ENCODE peak calls at places on chromosomes 12 and 14, in eight cellular contexts. One of them, this sample, is unnamed.

GRCh38 chr14:103204852-103205540 is 81.7 kb downstream of the TNFAIP2 start:
- DNase-seq in esophagus muscularis mucosa: no peak
- DNase-seq in K562: peak
- DNase-seq in HepG2: no peak
- DNase-seq in transverse colon: no peak
- DNase-seq in upper lobe of left lung: no peak
- DNase-seq in H1: no peak
- DNase-seq in breast epithelium: no peak
- DNase-seq in this sample: no peak

GRCh38 chr12:45973526-45973925 is 16.8 kb downstream of the SCAF11 start:
- DNase-seq in esophagus muscularis mucosa: no peak
- DNase-seq in K562: no peak
- DNase-seq in HepG2: no peak
- DNase-seq in transverse colon: no peak
- DNase-seq in upper lobe of left lung: no peak
- DNase-seq in H1: no peak
- DNase-seq in breast epithelium: no peak
- DNase-seq in this sample: no peak

GRCh38 chr12:12562585-12563245 is at the start of gene DUSP16:
- DNase-seq in esophagus muscularis mucosa: peak
- DNase-seq in K562: peak
- DNase-seq in HepG2: peak
- DNase-seq in transverse colon: peak
- DNase-seq in upper lobe of left lung: peak
- DNase-seq in H1: peak
- DNase-seq in breast epithelium: peak
- DNase-seq in this sample: peak

GRCh38 chr14:21924479-21924878 is 250.9 kb upstream of the OR4E1 start:
- DNase-seq in esophagus muscularis mucosa: no peak
- DNase-seq in K562: no peak
- DNase-seq in HepG2: no peak
- DNase-seq in transverse colon: peak
- DNase-seq in upper lobe of left lung: peak
- DNase-seq in H1: no peak
- DNase-seq in breast epithelium: no peak
- DNase-seq in this sample: no peak

GRCh38 chr12:117850048-117850447 is 118.7 kb downstream of the KSR2 start:
- DNase-seq in esophagus muscularis mucosa: no peak
- DNase-seq in K562: peak
- DNase-seq in HepG2: peak
- DNase-seq in transverse colon: no peak
- DNase-seq in upper lobe of left lung: no peak
- DNase-seq in H1: peak
- DNase-seq in breast epithelium: no peak
- DNase-seq in this sample: no peak

GRCh38 chr12:107032266-107032665 is 45.3 kb upstream of the MTERF2 start:
- DNase-seq in esophagus muscularis mucosa: no peak
- DNase-seq in K562: peak
- DNase-seq in HepG2: no peak
- DNase-seq in transverse colon: no peak
- DNase-seq in upper lobe of left lung: no peak
- DNase-seq in H1: no peak
- DNase-seq in breast epithelium: no peak
- DNase-seq in this sample: no peak

GRCh38 chr12:109461049-109461845 is 15.9 kb downstream of the KCTD10 start:
- DNase-seq in esophagus muscularis mucosa: no peak
- DNase-seq in K562: peak
- DNase-seq in HepG2: peak
- DNase-seq in transverse colon: peak
- DNase-seq in upper lobe of left lung: peak
- DNase-seq in H1: no peak
- DNase-seq in breast epithelium: no peak
- DNase-seq in this sample: no peak

GRCh38 chr14:64928239-64929002 is 14.1 kb downstream of the GPX2 start:
- DNase-seq in esophagus muscularis mucosa: peak
- DNase-seq in K562: no peak
- DNase-seq in HepG2: no peak
- DNase-seq in transverse colon: no peak
- DNase-seq in upper lobe of left lung: no peak
- DNase-seq in H1: no peak
- DNase-seq in breast epithelium: no peak
- DNase-seq in this sample: no peak

GRCh38 chr12:9740109-9740750 is 7.3 kb upstream of the CLECL1 start:
- DNase-seq in esophagus muscularis mucosa: no peak
- DNase-seq in K562: peak
- DNase-seq in HepG2: no peak
- DNase-seq in transverse colon: peak
- DNase-seq in upper lobe of left lung: no peak
- DNase-seq in H1: no peak
- DNase-seq in breast epithelium: no peak
- DNase-seq in this sample: no peak

GRCh38 chr12:27781680-27782079 is 1.6 kb upstream of the MANSC4 start:
- DNase-seq in esophagus muscularis mucosa: no peak
- DNase-seq in K562: no peak
- DNase-seq in HepG2: no peak
- DNase-seq in transverse colon: no peak
- DNase-seq in upper lobe of left lung: no peak
- DNase-seq in H1: no peak
- DNase-seq in breast epithelium: no peak
- DNase-seq in this sample: no peak

GRCh38 chr12:49552014-49552413 is 13.2 kb downstream of the KCNH3 start:
- DNase-seq in esophagus muscularis mucosa: no peak
- DNase-seq in K562: no peak
- DNase-seq in HepG2: no peak
- DNase-seq in transverse colon: no peak
- DNase-seq in upper lobe of left lung: no peak
- DNase-seq in H1: no peak
- DNase-seq in breast epithelium: peak
- DNase-seq in this sample: no peak

GRCh38 chr14:22556990-22557623 is 31.9 kb downstream of the DAD1 start:
- DNase-seq in esophagus muscularis mucosa: no peak
- DNase-seq in K562: peak
- DNase-seq in HepG2: peak
- DNase-seq in transverse colon: peak
- DNase-seq in upper lobe of left lung: peak
- DNase-seq in H1: peak
- DNase-seq in breast epithelium: peak
- DNase-seq in this sample: peak

GRCh38 chr12:24487606-24488005 is 461.3 kb downstream of the BCAT1 start:
- DNase-seq in esophagus muscularis mucosa: no peak
- DNase-seq in K562: no peak
- DNase-seq in HepG2: no peak
- DNase-seq in transverse colon: no peak
- DNase-seq in upper lobe of left lung: no peak
- DNase-seq in H1: no peak
- DNase-seq in breast epithelium: no peak
- DNase-seq in this sample: no peak
- TF ChIP-seq POLR2AphosphoS5 in esophagus muscularis mucosa: no peak
- TF ChIP-seq POLR2AphosphoS5 in K562: no peak
- TF ChIP-seq POLR2AphosphoS5 in HepG2: no peak
- TF ChIP-seq POLR2AphosphoS5 in transverse colon: no peak
- TF ChIP-seq POLR2AphosphoS5 in upper lobe of left lung: no peak
- TF ChIP-seq POLR2AphosphoS5 in H1: no peak
- TF ChIP-seq POLR2AphosphoS5 in breast epithelium: no peak
- TF ChIP-seq POLR2AphosphoS5 in this sample: no peak

GRCh38 chr14:91232631-91233030 is 11.9 kb downstream of the GPR68 start:
- DNase-seq in esophagus muscularis mucosa: no peak
- DNase-seq in K562: no peak
- DNase-seq in HepG2: no peak
- DNase-seq in transverse colon: no peak
- DNase-seq in upper lobe of left lung: no peak
- DNase-seq in H1: no peak
- DNase-seq in breast epithelium: no peak
- DNase-seq in this sample: no peak

GRCh38 chr14:91231446-91231845 is 13.1 kb downstream of the GPR68 start:
- DNase-seq in esophagus muscularis mucosa: no peak
- DNase-seq in K562: no peak
- DNase-seq in HepG2: no peak
- DNase-seq in transverse colon: no peak
- DNase-seq in upper lobe of left lung: no peak
- DNase-seq in H1: no peak
- DNase-seq in breast epithelium: no peak
- DNase-seq in this sample: no peak

GRCh38 chr14:91234791-91235114 is 9.8 kb downstream of the GPR68 start:
- DNase-seq in esophagus muscularis mucosa: no peak
- DNase-seq in K562: no peak
- DNase-seq in HepG2: no peak
- DNase-seq in transverse colon: no peak
- DNase-seq in upper lobe of left lung: no peak
- DNase-seq in H1: no peak
- DNase-seq in breast epithelium: no peak
- DNase-seq in this sample: no peak

GRCh38 chr14:91232052-91232451 is 12.5 kb downstream of the GPR68 start:
- DNase-seq in esophagus muscularis mucosa: no peak
- DNase-seq in K562: no peak
- DNase-seq in HepG2: no peak
- DNase-seq in transverse colon: no peak
- DNase-seq in upper lobe of left lung: peak
- DNase-seq in H1: no peak
- DNase-seq in breast epithelium: no peak
- DNase-seq in this sample: no peak

DNA sequence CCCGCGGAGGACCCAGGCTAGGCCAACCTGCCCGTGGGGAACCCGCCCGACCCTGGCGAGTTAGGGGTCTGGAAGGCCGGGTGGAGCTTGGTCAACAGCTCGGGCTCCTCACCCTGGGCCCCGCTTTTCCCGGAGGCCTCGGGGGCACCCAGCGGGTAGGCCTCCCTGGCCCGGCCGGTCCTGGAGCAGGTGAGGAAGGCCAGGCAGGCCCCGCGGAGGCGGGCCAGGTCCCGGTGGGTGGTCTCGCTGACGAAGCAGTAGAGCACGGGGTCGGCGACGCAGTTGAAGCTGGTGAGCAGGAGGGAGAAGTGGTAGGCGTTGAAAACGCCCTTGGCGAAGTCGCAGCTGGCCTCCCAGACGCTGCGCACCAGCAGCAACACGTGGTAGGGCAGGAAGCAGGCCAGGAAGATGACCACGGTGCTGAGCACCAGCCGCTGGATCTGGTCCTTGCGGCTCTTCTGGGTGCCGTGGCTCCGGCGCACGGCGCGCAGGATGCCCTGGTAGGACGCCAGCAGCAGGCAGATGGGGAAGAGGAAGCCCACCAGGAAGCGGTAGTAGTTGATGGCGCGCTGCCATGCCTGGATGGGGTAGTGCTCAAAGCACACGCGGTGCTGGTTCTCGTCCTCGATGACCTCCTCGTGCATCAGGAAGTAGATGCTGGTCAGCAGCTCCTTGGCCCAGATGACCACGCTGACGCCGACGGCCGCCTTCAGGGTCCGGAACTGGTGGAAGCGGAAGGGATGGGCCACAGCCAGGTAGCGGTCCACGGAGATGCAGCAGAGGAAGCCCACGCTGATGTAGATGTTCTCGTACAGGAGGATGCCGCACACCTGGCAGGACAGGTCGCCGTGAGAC is 10.3 kb downstream of the GPR68 start:
- DNase-seq in esophagus muscularis mucosa: no peak
- DNase-seq in K562: no peak
- DNase-seq in HepG2: no peak
- DNase-seq in transverse colon: no peak
- DNase-seq in upper lobe of left lung: no peak
- DNase-seq in H1: no peak
- DNase-seq in breast epithelium: no peak
- DNase-seq in this sample: no peak
- TF ChIP-seq POLR2AphosphoS5 in esophagus muscularis mucosa: no peak
- TF ChIP-seq POLR2AphosphoS5 in K562: no peak
- TF ChIP-seq POLR2AphosphoS5 in HepG2: no peak
- TF ChIP-seq POLR2AphosphoS5 in transverse colon: no peak
- TF ChIP-seq POLR2AphosphoS5 in upper lobe of left lung: no peak
- TF ChIP-seq POLR2AphosphoS5 in H1: no peak
- TF ChIP-seq POLR2AphosphoS5 in breast epithelium: no peak
- TF ChIP-seq POLR2AphosphoS5 in this sample: no peak

GRCh38 chr12:122051231-122051876 is 27.2 kb upstream of the MLXIP start:
- DNase-seq in esophagus muscularis mucosa: no peak
- DNase-seq in K562: no peak
- DNase-seq in HepG2: peak
- DNase-seq in transverse colon: no peak
- DNase-seq in upper lobe of left lung: no peak
- DNase-seq in H1: no peak
- DNase-seq in breast epithelium: no peak
- DNase-seq in this sample: no peak
- TF ChIP-seq POLR2AphosphoS5 in esophagus muscularis mucosa: no peak
- TF ChIP-seq POLR2AphosphoS5 in K562: no peak
- TF ChIP-seq POLR2AphosphoS5 in HepG2: no peak
- TF ChIP-seq POLR2AphosphoS5 in transverse colon: no peak
- TF ChIP-seq POLR2AphosphoS5 in upper lobe of left lung: peak
- TF ChIP-seq POLR2AphosphoS5 in H1: no peak
- TF ChIP-seq POLR2AphosphoS5 in breast epithelium: no peak
- TF ChIP-seq POLR2AphosphoS5 in this sample: no peak

DNA sequence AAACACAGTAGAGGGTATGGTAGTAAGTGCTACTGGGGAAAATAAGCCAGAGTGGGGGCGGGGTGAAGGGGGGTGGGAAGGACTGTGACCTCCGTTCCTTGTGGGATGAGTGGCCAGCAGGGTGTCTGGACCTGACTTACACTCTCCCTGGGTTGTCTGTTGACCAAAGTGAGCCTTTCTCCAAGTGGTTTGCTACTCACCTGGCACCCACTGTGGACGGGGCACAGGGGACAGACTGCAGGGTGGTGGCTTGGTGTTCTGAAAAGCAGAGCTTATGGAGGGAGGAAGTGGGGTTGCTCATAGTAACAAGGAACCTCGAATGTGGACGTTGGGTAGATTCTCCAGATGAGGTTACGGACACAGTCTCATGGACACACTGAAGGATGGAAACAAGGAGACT is 94.4 kb upstream of the VRK1 start:
- DNase-seq in esophagus muscularis mucosa: no peak
- DNase-seq in K562: no peak
- DNase-seq in HepG2: no peak
- DNase-seq in transverse colon: no peak
- DNase-seq in upper lobe of left lung: no peak
- DNase-seq in H1: no peak
- DNase-seq in breast epithelium: no peak
- DNase-seq in this sample: no peak
- TF ChIP-seq POLR2AphosphoS5 in esophagus muscularis mucosa: no peak
- TF ChIP-seq POLR2AphosphoS5 in K562: no peak
- TF ChIP-seq POLR2AphosphoS5 in HepG2: no peak
- TF ChIP-seq POLR2AphosphoS5 in transverse colon: no peak
- TF ChIP-seq POLR2AphosphoS5 in upper lobe of left lung: no peak
- TF ChIP-seq POLR2AphosphoS5 in H1: no peak
- TF ChIP-seq POLR2AphosphoS5 in breast epithelium: no peak
- TF ChIP-seq POLR2AphosphoS5 in this sample: no peak

GRCh38 chr12:79737875-79738718 is 47.3 kb upstream of the PAWR start:
- DNase-seq in esophagus muscularis mucosa: no peak
- DNase-seq in K562: peak
- DNase-seq in HepG2: peak
- DNase-seq in transverse colon: peak
- DNase-seq in upper lobe of left lung: no peak
- DNase-seq in H1: no peak
- DNase-seq in breast epithelium: no peak
- DNase-seq in this sample: peak
- TF ChIP-seq POLR2AphosphoS5 in esophagus muscularis mucosa: no peak
- TF ChIP-seq POLR2AphosphoS5 in K562: no peak
- TF ChIP-seq POLR2AphosphoS5 in HepG2: no peak
- TF ChIP-seq POLR2AphosphoS5 in transverse colon: no peak
- TF ChIP-seq POLR2AphosphoS5 in upper lobe of left lung: no peak
- TF ChIP-seq POLR2AphosphoS5 in H1: no peak
- TF ChIP-seq POLR2AphosphoS5 in breast epithelium: no peak
- TF ChIP-seq POLR2AphosphoS5 in this sample: no peak

GRCh38 chr12:114655934-114656697 is 27.9 kb downstream of the TBX3 start:
- DNase-seq in esophagus muscularis mucosa: no peak
- DNase-seq in K562: no peak
- DNase-seq in HepG2: peak
- DNase-seq in transverse colon: no peak
- DNase-seq in upper lobe of left lung: no peak
- DNase-seq in H1: no peak
- DNase-seq in breast epithelium: no peak
- DNase-seq in this sample: no peak
- TF ChIP-seq POLR2AphosphoS5 in esophagus muscularis mucosa: no peak
- TF ChIP-seq POLR2AphosphoS5 in K562: no peak
- TF ChIP-seq POLR2AphosphoS5 in HepG2: no peak
- TF ChIP-seq POLR2AphosphoS5 in transverse colon: no peak
- TF ChIP-seq POLR2AphosphoS5 in upper lobe of left lung: peak
- TF ChIP-seq POLR2AphosphoS5 in H1: no peak
- TF ChIP-seq POLR2AphosphoS5 in breast epithelium: no peak
- TF ChIP-seq POLR2AphosphoS5 in this sample: no peak